ENCODE peak calls at places on chromosome 3, in nine cellular contexts. C, M, P, B, S, K, X, W and J are unnamed samples.

GRCh38 chr3:48634661-48635221 is 520 bp downstream of the SLC26A6 start:
- DNase-seq in C (peak), M (peak), P (peak), B (peak), S (no peak), K (no peak), X (peak), W (peak), J (peak)

GRCh38 chr3:78919021-78919755 is 848.6 kb downstream of the ROBO1 start:
- DNase-seq in C (no peak), M (no peak), P (no peak), B (peak), S (no peak), K (no peak), X (no peak), W (no peak), J (no peak)

GRCh38 chr3:120171134-120171863 is 77.1 kb upstream of the GSK3B start:
- DNase-seq in C (no peak), M (no peak), P (no peak), B (peak), S (no peak), K (no peak), X (no peak), W (no peak), J (no peak)

GRCh38 chr3:101680466-101680865 is 3.5 kb upstream of the ZBTB11 start:
- DNase-seq in C (no peak), M (no peak), P (no peak), B (no peak), S (no peak), K (no peak), X (no peak), W (no peak), J (no peak)

GRCh38 chr3:167653750-167654149 is at the start of gene WDR49:
- DNase-seq in C (no peak), M (no peak), P (no peak), B (no peak), S (no peak), K (no peak), X (peak), W (no peak), J (no peak)

GRCh38 chr3:13703071-13703470 is 154.1 kb downstream of the FBLN2 start:
- DNase-seq in C (no peak), M (peak), P (peak), B (no peak), S (no peak), K (peak), X (no peak), W (no peak), J (no peak)

GRCh38 chr3:31438742-31439141 is 94.0 kb upstream of the STT3B start:
- DNase-seq in C (no peak), M (no peak), P (no peak), B (no peak), S (no peak), K (no peak), X (no peak), W (no peak), J (no peak)

GRCh38 chr3:12780776-12781175 is 15.7 kb upstream of the CAND2 start:
- DNase-seq in C (no peak), M (no peak), P (no peak), B (peak), S (no peak), K (no peak), X (no peak), W (no peak), J (no peak)

GRCh38 chr3:69326821-69327433 is 59.0 kb downstream of the FRMD4B start:
- DNase-seq in C (no peak), M (no peak), P (no peak), B (no peak), S (no peak), K (no peak), X (no peak), W (no peak), J (no peak)

GRCh38 chr3:123993818-123994217 is 1.9 kb upstream of the ROPN1 start:
- DNase-seq in C (no peak), M (no peak), P (no peak), B (no peak), S (no peak), K (no peak), X (no peak), W (no peak), J (no peak)

GRCh38 chr3:148847351-148847750 is 17.7 kb upstream of the CPA3 start:
- DNase-seq in C (no peak), M (no peak), P (no peak), B (peak), S (no peak), K (no peak), X (no peak), W (no peak), J (no peak)

GRCh38 chr3:103906808-103907207 is 1459.9 kb upstream of the ALCAM start:
- DNase-seq in C (no peak), M (no peak), P (no peak), B (no peak), S (no peak), K (no peak), X (no peak), W (no peak), J (no peak)

GRCh38 chr3:52245322-52246263 is at the start of gene PPM1M:
- DNase-seq in C (peak), M (peak), P (peak), B (peak), S (no peak), K (peak), X (no peak), W (no peak), J (peak)

GRCh38 chr3:175457301-175457700 is 598.2 kb downstream of the NAALADL2 start:
- DNase-seq in C (no peak), M (no peak), P (no peak), B (no peak), S (no peak), K (no peak), X (no peak), W (no peak), J (no peak)

GRCh38 chr3:50330330-50330729 is 2.3 kb upstream of the TUSC2 start:
- DNase-seq in C (no peak), M (no peak), P (no peak), B (no peak), S (no peak), K (no peak), X (no peak), W (no peak), J (no peak)
- TF ChIP-seq POLR2A in C (no peak), M (no peak), P (no peak), B (no peak), S (no peak), K (no peak), X (no peak), W (no peak), J (no peak)

DNA sequence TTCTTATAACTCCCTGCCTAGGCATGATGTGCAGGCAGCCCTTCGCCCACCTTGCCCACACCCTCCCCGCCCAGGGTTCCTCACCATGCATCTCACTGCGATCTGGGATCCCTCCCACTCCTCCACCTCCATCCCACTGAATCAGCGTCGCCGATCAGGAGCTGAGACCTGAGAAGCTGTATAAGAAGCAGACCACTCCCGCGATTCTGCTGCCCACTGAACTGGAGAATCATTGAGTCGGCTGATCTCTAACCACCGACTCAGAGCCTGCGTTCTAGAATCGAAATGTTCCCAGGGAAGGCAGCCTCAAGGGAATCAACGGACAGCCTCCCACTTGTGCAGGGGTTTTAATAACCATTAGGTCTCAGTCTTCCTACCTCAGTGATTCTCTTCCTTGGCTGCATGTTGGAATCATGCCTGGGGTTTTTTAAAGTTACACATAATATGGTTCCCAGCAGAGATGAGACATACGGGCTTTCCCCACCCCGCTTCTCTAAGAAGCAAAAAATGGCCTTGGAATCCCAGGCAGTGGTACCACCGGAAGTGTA is 60.2 kb downstream of the TMEM44 start:
- DNase-seq in C (no peak), M (no peak), P (no peak), B (peak), S (no peak), K (no peak), X (no peak), W (no peak), J (no peak)
- H3K27ac ChIP-seq in C (peak), M (peak), P (no peak), B (peak), S (peak), K (peak), X (no peak), W (no peak), J (no peak)

GRCh38 chr3:197554562-197555280 is 1.0 kb downstream of the BDH1 start:
- DNase-seq in C (no peak), M (peak), P (peak), B (peak), S (peak), K (peak), X (peak), W (peak), J (peak)
- TF ChIP-seq POLR2A in C (no peak), M (peak), P (peak), B (no peak), S (peak), K (peak), X (peak), W (peak), J (no peak)

GRCh38 chr3:156677536-156677935 is 3.1 kb downstream of the TIPARP start:
- DNase-seq in C (no peak), M (no peak), P (no peak), B (no peak), S (no peak), K (no peak), X (no peak), W (no peak), J (no peak)

GRCh38 chr3:156676467-156677119 is 2.2 kb downstream of the TIPARP start:
- DNase-seq in C (no peak), M (no peak), P (no peak), B (peak), S (no peak), K (no peak), X (no peak), W (no peak), J (no peak)

GRCh38 chr3:156675744-156676466 is 1.5 kb downstream of the TIPARP start:
- DNase-seq in C (no peak), M (peak), P (peak), B (peak), S (peak), K (peak), X (peak), W (peak), J (peak)

GRCh38 chr3:156678216-156678615 is 3.8 kb downstream of the TIPARP start:
- DNase-seq in C (no peak), M (no peak), P (no peak), B (no peak), S (no peak), K (no peak), X (no peak), W (no peak), J (no peak)

DNA sequence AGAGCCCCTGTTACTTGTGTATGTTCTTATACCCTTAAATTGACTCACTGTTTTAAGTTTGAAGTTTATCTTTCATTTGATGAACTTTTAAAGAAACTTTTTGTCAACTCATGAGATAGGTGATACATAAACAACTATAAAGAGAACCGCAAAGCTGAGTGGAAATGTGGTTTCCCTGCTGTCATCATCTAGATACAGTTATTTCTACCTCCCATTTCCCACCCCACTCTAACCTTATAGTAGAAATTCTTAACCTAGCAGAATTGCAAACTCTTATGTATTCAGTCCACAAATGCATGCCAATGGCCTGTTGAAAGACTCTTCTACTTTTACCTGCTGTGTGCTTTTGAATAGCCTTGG is 2.7 kb downstream of the TIPARP start:
- DNase-seq in C (no peak), M (no peak), P (no peak), B (no peak), S (no peak), K (no peak), X (no peak), W (no peak), J (no peak)
- H3K27ac ChIP-seq in C (no peak), M (no peak), P (no peak), B (no peak), S (no peak), K (no peak), X (no peak), W (no peak), J (no peak)